ENCODE peak calls at places on chromosomes 13 and 19, in nine cellular contexts. One of them, this sample, is unnamed.

GRCh38 chr19:31586282-31586681 is 237.0 kb upstream of the TSHZ3 start:
- DNase-seq in tibial nerve: no peak
- DNase-seq in astrocyte of the cerebellum: no peak
- DNase-seq in AG10803: no peak
- DNase-seq in fibroblast of pulmonary artery: no peak
- DNase-seq in epithelial cell of esophagus: no peak
- DNase-seq in glutamatergic neuron: no peak
- DNase-seq in pancreas: no peak
- DNase-seq in left lung: no peak
- DNase-seq in this sample: no peak

GRCh38 chr13:36549771-36550170 is 117.5 kb downstream of the CCNA1 start:
- DNase-seq in epithelial cell of esophagus: no peak
- DNase-seq in AG10803: no peak
- DNase-seq in glutamatergic neuron: peak; percentile 83
- DNase-seq in astrocyte of the cerebellum: no peak
- DNase-seq in fibroblast of pulmonary artery: peak; percentile 14
- DNase-seq in pancreas: no peak
- DNase-seq in tibial nerve: no peak
- DNase-seq in left lung: no peak
- DNase-seq in this sample: peak; percentile 26

GRCh38 chr13:28955264-28955966 is 135.3 kb downstream of the MTUS2 start:
- DNase-seq in left lung: no peak
- DNase-seq in glutamatergic neuron: no peak
- DNase-seq in tibial nerve: no peak
- DNase-seq in fibroblast of pulmonary artery: no peak
- DNase-seq in pancreas: no peak
- DNase-seq in AG10803: no peak
- DNase-seq in epithelial cell of esophagus: no peak
- DNase-seq in astrocyte of the cerebellum: no peak
- DNase-seq in this sample: no peak

GRCh38 chr13:99031725-99032298 is 53.9 kb upstream of the DOCK9 start:
- DNase-seq in glutamatergic neuron: no peak
- DNase-seq in fibroblast of pulmonary artery: no peak
- DNase-seq in astrocyte of the cerebellum: no peak
- DNase-seq in pancreas: no peak
- DNase-seq in tibial nerve: no peak
- DNase-seq in AG10803: no peak
- DNase-seq in left lung: no peak
- DNase-seq in epithelial cell of esophagus: peak; percentile 70
- DNase-seq in this sample: no peak

GRCh38 chr19:53545271-53546065 is 7.5 kb downstream of the ZNF331 start:
- DNase-seq in fibroblast of pulmonary artery: no peak
- DNase-seq in AG10803: peak; percentile 90
- DNase-seq in astrocyte of the cerebellum: no peak
- DNase-seq in epithelial cell of esophagus: peak; percentile 72
- DNase-seq in left lung: peak; percentile 77
- DNase-seq in pancreas: no peak
- DNase-seq in tibial nerve: no peak
- DNase-seq in glutamatergic neuron: no peak
- DNase-seq in this sample: no peak

GRCh38 chr13:75798353-75799245 is 162.5 kb downstream of the LMO7 start:
- DNase-seq in fibroblast of pulmonary artery: peak; percentile 47
- DNase-seq in epithelial cell of esophagus: peak; percentile 71
- DNase-seq in tibial nerve: no peak
- DNase-seq in glutamatergic neuron: no peak
- DNase-seq in astrocyte of the cerebellum: no peak
- DNase-seq in pancreas: no peak
- DNase-seq in left lung: no peak
- DNase-seq in AG10803: peak; percentile 53
- DNase-seq in this sample: no peak

GRCh38 chr13:61765940-61766666 is 350.5 kb upstream of the PCDH20 start:
- DNase-seq in left lung: peak; percentile 55
- DNase-seq in pancreas: no peak
- DNase-seq in glutamatergic neuron: no peak
- DNase-seq in tibial nerve: no peak
- DNase-seq in fibroblast of pulmonary artery: no peak
- DNase-seq in epithelial cell of esophagus: no peak
- DNase-seq in astrocyte of the cerebellum: no peak
- DNase-seq in AG10803: no peak
- DNase-seq in this sample: no peak

GRCh38 chr19:50489461-50490011 is 12.9 kb upstream of the GARIN5A start:
- DNase-seq in astrocyte of the cerebellum: no peak
- DNase-seq in epithelial cell of esophagus: no peak
- DNase-seq in pancreas: no peak
- DNase-seq in left lung: no peak
- DNase-seq in tibial nerve: no peak
- DNase-seq in AG10803: no peak
- DNase-seq in glutamatergic neuron: no peak
- DNase-seq in fibroblast of pulmonary artery: no peak
- DNase-seq in this sample: no peak

GRCh38 chr13:98706446-98707110 is 45.9 kb downstream of the SLC15A1 start:
- DNase-seq in glutamatergic neuron: no peak
- DNase-seq in astrocyte of the cerebellum: no peak
- DNase-seq in pancreas: no peak
- DNase-seq in AG10803: no peak
- DNase-seq in fibroblast of pulmonary artery: peak; percentile 16
- DNase-seq in left lung: no peak
- DNase-seq in tibial nerve: no peak
- DNase-seq in epithelial cell of esophagus: peak; percentile 4
- DNase-seq in this sample: no peak

GRCh38 chr13:43005460-43006236 is 13.6 kb upstream of the EPSTI1 start:
- DNase-seq in epithelial cell of esophagus: peak; percentile 27
- DNase-seq in fibroblast of pulmonary artery: peak; percentile 76
- DNase-seq in astrocyte of the cerebellum: peak; percentile 32
- DNase-seq in tibial nerve: no peak
- DNase-seq in AG10803: peak; percentile 68
- DNase-seq in left lung: no peak
- DNase-seq in pancreas: no peak
- DNase-seq in glutamatergic neuron: no peak
- DNase-seq in this sample: no peak

GRCh38 chr19:56076413-56076998 is 44.6 kb downstream of the ZNF787 start:
- DNase-seq in left lung: no peak
- DNase-seq in AG10803: peak; percentile 45
- DNase-seq in pancreas: peak; percentile 68
- DNase-seq in epithelial cell of esophagus: peak; percentile 57
- DNase-seq in glutamatergic neuron: peak; percentile 84
- DNase-seq in tibial nerve: peak; percentile 78
- DNase-seq in astrocyte of the cerebellum: peak; percentile 33
- DNase-seq in fibroblast of pulmonary artery: peak; percentile 73
- DNase-seq in this sample: no peak

GRCh38 chr19:7763696-7764095 is 653 bp downstream of the CLEC4M start:
- DNase-seq in fibroblast of pulmonary artery: no peak
- DNase-seq in tibial nerve: no peak
- DNase-seq in glutamatergic neuron: no peak
- DNase-seq in left lung: no peak
- DNase-seq in pancreas: no peak
- DNase-seq in astrocyte of the cerebellum: no peak
- DNase-seq in epithelial cell of esophagus: no peak
- DNase-seq in AG10803: no peak
- DNase-seq in this sample: no peak

GRCh38 chr13:31048521-31048920 is 113.2 kb downstream of the HSPH1 start:
- DNase-seq in astrocyte of the cerebellum: no peak
- DNase-seq in fibroblast of pulmonary artery: peak; percentile 37
- DNase-seq in pancreas: no peak
- DNase-seq in epithelial cell of esophagus: peak; percentile 18
- DNase-seq in glutamatergic neuron: no peak
- DNase-seq in AG10803: peak; percentile 49
- DNase-seq in left lung: no peak
- DNase-seq in tibial nerve: no peak
- DNase-seq in this sample: no peak

GRCh38 chr13:48066310-48066989 is 28.5 kb downstream of the MED4 start:
- DNase-seq in epithelial cell of esophagus: peak; percentile 69
- DNase-seq in glutamatergic neuron: peak; percentile 19
- DNase-seq in AG10803: peak; percentile 30
- DNase-seq in astrocyte of the cerebellum: no peak
- DNase-seq in tibial nerve: no peak
- DNase-seq in pancreas: no peak
- DNase-seq in left lung: no peak
- DNase-seq in fibroblast of pulmonary artery: peak; percentile 31
- DNase-seq in this sample: no peak

GRCh38 chr13:27765650-27766049 is 26.6 kb upstream of the GSX1 start:
- DNase-seq in glutamatergic neuron: no peak
- DNase-seq in tibial nerve: no peak
- DNase-seq in pancreas: no peak
- DNase-seq in left lung: no peak
- DNase-seq in astrocyte of the cerebellum: no peak
- DNase-seq in epithelial cell of esophagus: no peak
- DNase-seq in AG10803: no peak
- DNase-seq in fibroblast of pulmonary artery: no peak
- DNase-seq in this sample: no peak

GRCh38 chr19:17716309-17716929 is 2.9 kb upstream of the MAP1S start:
- DNase-seq in glutamatergic neuron: no peak
- DNase-seq in AG10803: no peak
- DNase-seq in pancreas: no peak
- DNase-seq in astrocyte of the cerebellum: no peak
- DNase-seq in left lung: no peak
- DNase-seq in fibroblast of pulmonary artery: no peak
- DNase-seq in tibial nerve: no peak
- DNase-seq in epithelial cell of esophagus: no peak
- DNase-seq in this sample: no peak
- TF ChIP-seq CTCF in glutamatergic neuron: peak; percentile 24
- TF ChIP-seq CTCF in AG10803: peak; percentile 23
- TF ChIP-seq CTCF in pancreas: no peak
- TF ChIP-seq CTCF in astrocyte of the cerebellum: peak; percentile 29
- TF ChIP-seq CTCF in left lung: no peak
- TF ChIP-seq CTCF in fibroblast of pulmonary artery: peak; percentile 17
- TF ChIP-seq CTCF in tibial nerve: no peak
- TF ChIP-seq CTCF in epithelial cell of esophagus: no peak
- TF ChIP-seq CTCF in this sample: no peak

DNA sequence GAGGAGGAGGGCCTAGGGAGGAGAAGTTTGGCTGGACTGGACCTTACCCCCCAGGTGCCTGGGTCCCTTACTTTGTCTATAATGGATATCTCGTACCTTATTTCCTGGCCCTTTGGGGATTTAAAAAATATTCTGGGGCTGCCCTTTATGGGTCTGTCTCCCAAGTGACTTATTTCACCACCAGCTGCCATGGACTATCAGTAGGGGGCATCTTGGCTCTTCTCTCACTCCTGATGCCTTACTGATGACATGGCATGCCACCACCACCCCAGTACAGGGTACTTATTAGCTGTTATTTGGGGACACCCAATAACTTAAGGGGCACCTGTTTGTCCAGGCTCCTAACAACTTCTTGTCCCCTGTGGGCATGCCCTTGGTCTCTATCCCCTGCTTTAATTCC is 38.0 kb downstream of the NFIX start:
- DNase-seq in AG10803: peak; percentile 50
- DNase-seq in left lung: no peak
- DNase-seq in pancreas: no peak
- DNase-seq in astrocyte of the cerebellum: no peak
- DNase-seq in glutamatergic neuron: no peak
- DNase-seq in fibroblast of pulmonary artery: no peak
- DNase-seq in tibial nerve: no peak
- DNase-seq in epithelial cell of esophagus: no peak
- DNase-seq in this sample: no peak
- TF ChIP-seq CTCF in AG10803: peak; percentile 47
- TF ChIP-seq CTCF in left lung: no peak
- TF ChIP-seq CTCF in pancreas: no peak
- TF ChIP-seq CTCF in astrocyte of the cerebellum: no peak
- TF ChIP-seq CTCF in glutamatergic neuron: no peak
- TF ChIP-seq CTCF in fibroblast of pulmonary artery: peak; percentile 19
- TF ChIP-seq CTCF in tibial nerve: peak; percentile 12
- TF ChIP-seq CTCF in epithelial cell of esophagus: no peak
- TF ChIP-seq CTCF in this sample: peak; percentile 37

GRCh38 chr13:50123515-50123861 is 108.2 kb downstream of the KCNRG start:
- DNase-seq in astrocyte of the cerebellum: no peak
- DNase-seq in tibial nerve: no peak
- DNase-seq in glutamatergic neuron: no peak
- DNase-seq in epithelial cell of esophagus: no peak
- DNase-seq in fibroblast of pulmonary artery: no peak
- DNase-seq in pancreas: no peak
- DNase-seq in AG10803: no peak
- DNase-seq in left lung: no peak
- DNase-seq in this sample: no peak

GRCh38 chr13:50124536-50125305 is 109.5 kb downstream of the KCNRG start:
- DNase-seq in left lung: peak; percentile 98
- DNase-seq in astrocyte of the cerebellum: no peak
- DNase-seq in AG10803: peak; percentile 46
- DNase-seq in tibial nerve: peak; percentile 93
- DNase-seq in glutamatergic neuron: peak; percentile 91
- DNase-seq in epithelial cell of esophagus: peak; percentile 46
- DNase-seq in fibroblast of pulmonary artery: peak; percentile 57
- DNase-seq in pancreas: no peak
- DNase-seq in this sample: peak; percentile 81

GRCh38 chr13:50123002-50123401 is 107.8 kb downstream of the KCNRG start:
- DNase-seq in AG10803: no peak
- DNase-seq in pancreas: no peak
- DNase-seq in astrocyte of the cerebellum: no peak
- DNase-seq in glutamatergic neuron: no peak
- DNase-seq in tibial nerve: no peak
- DNase-seq in epithelial cell of esophagus: no peak
- DNase-seq in fibroblast of pulmonary artery: no peak
- DNase-seq in left lung: no peak
- DNase-seq in this sample: no peak

GRCh38 chr13:50125306-50125555 is 110.0 kb downstream of the KCNRG start:
- DNase-seq in epithelial cell of esophagus: no peak
- DNase-seq in glutamatergic neuron: peak; percentile 65
- DNase-seq in pancreas: no peak
- DNase-seq in left lung: no peak
- DNase-seq in tibial nerve: no peak
- DNase-seq in AG10803: no peak
- DNase-seq in astrocyte of the cerebellum: no peak
- DNase-seq in fibroblast of pulmonary artery: no peak
- DNase-seq in this sample: peak; percentile 38

GRCh38 chr13:50123862-50124535 is 108.8 kb downstream of the KCNRG start:
- DNase-seq in pancreas: peak; percentile 93
- DNase-seq in astrocyte of the cerebellum: peak; percentile 87
- DNase-seq in left lung: peak; percentile 94
- DNase-seq in AG10803: peak; percentile 98
- DNase-seq in epithelial cell of esophagus: peak; percentile 95
- DNase-seq in tibial nerve: peak; percentile 69
- DNase-seq in fibroblast of pulmonary artery: peak; percentile 97
- DNase-seq in glutamatergic neuron: no peak
- DNase-seq in this sample: no peak
- TF ChIP-seq CTCF in pancreas: no peak
- TF ChIP-seq CTCF in astrocyte of the cerebellum: no peak
- TF ChIP-seq CTCF in left lung: no peak
- TF ChIP-seq CTCF in AG10803: no peak
- TF ChIP-seq CTCF in epithelial cell of esophagus: no peak
- TF ChIP-seq CTCF in tibial nerve: no peak
- TF ChIP-seq CTCF in fibroblast of pulmonary artery: no peak
- TF ChIP-seq CTCF in glutamatergic neuron: no peak
- TF ChIP-seq CTCF in this sample: no peak

DNA sequence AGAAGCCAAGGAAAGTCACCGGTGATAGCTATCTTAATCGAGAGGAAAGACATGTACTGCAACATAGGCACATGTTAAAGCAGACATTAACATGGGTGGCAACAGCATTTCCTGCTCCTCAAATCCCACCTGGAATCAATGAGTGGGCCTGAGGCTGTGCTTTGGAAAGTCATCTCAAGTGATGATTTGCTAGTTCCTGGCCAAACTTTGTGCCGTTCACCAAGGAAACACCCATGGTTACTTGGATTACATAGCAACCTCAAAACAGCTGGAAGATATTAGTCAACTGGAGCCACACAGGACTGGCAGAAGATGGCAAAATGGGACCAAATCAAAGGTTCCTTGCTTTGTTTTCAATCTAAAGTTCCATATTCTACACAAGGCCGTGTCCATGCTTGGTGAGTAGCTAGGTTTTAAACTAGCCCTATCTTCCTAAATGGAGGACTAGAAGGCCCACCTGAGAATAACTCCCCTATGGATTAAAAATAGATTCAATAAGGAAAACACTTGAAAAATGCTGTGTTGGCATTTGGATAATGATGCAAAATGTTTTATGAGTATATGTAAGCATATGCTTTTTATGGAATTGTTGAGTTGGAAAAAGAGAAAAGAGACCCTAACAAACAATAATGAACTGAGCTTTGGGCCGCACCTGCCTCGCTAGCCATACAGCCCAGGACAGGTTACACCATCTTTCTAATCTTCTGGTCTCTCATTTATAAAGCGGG is 144.5 kb downstream of the RGCC start:
- DNase-seq in epithelial cell of esophagus: no peak
- DNase-seq in glutamatergic neuron: no peak
- DNase-seq in astrocyte of the cerebellum: no peak
- DNase-seq in AG10803: peak; percentile 93
- DNase-seq in pancreas: no peak
- DNase-seq in left lung: no peak
- DNase-seq in fibroblast of pulmonary artery: no peak
- DNase-seq in tibial nerve: no peak
- DNase-seq in this sample: no peak
- TF ChIP-seq CTCF in epithelial cell of esophagus: no peak
- TF ChIP-seq CTCF in glutamatergic neuron: no peak
- TF ChIP-seq CTCF in astrocyte of the cerebellum: no peak
- TF ChIP-seq CTCF in AG10803: no peak
- TF ChIP-seq CTCF in pancreas: no peak
- TF ChIP-seq CTCF in left lung: no peak
- TF ChIP-seq CTCF in fibroblast of pulmonary artery: no peak
- TF ChIP-seq CTCF in tibial nerve: no peak
- TF ChIP-seq CTCF in this sample: no peak

This sample was measured in D721Med.